ENCODE peak calls at places on chromosomes 12 and 14, in ten cellular contexts. Q is stomach, A is lower leg skin, G is thyroid gland, W is breast epithelium, Y is tibial nerve, N is K562, D is IMR-90, J is A549, C is gastrocnemius medialis. U is an unnamed sample.

GRCh38 chr14:58629273-58629672 is 8.5 kb upstream of the DACT1 start:
- DNase-seq in Q (no peak), A (no peak), G (no peak), W (no peak), Y (no peak), N (no peak), D (no peak), J (no peak), C (no peak), U (no peak)

GRCh38 chr12:31412292-31412801 is 86.4 kb upstream of the SINHCAF start:
- DNase-seq in Q (no peak), A (no peak), G (no peak), W (no peak), Y (no peak), N (no peak), D (no peak), J (no peak), C (no peak), U (no peak)

GRCh38 chr12:55996715-55997534 is at the start of gene SUOX:
- DNase-seq in Q (peak; percentile 97), A (peak; percentile 96), G (peak; percentile 99), W (peak; percentile 97), Y (peak; percentile 95), N (peak; percentile 98), D (peak; percentile 96), J (peak; percentile 96), C (peak; percentile 97), U (peak; percentile 97)

GRCh38 chr12:84091642-84092041 is 821.0 kb downstream of the SLC6A15 start:
- DNase-seq in Q (no peak), A (no peak), G (no peak), W (no peak), Y (no peak), N (no peak), D (no peak), J (no peak), C (no peak), U (no peak)

GRCh38 chr14:86790408-86791364 is 1202.3 kb downstream of the GALC start:
- DNase-seq in Q (no peak), A (no peak), G (no peak), W (no peak), Y (no peak), N (no peak), D (no peak), J (no peak), C (no peak), U (no peak)

GRCh38 chr12:26701604-26702215 is 131.3 kb downstream of the ITPR2 start:
- DNase-seq in Q (no peak), A (no peak), G (no peak), W (no peak), Y (no peak), N (peak; percentile 52), D (peak; percentile 70), J (peak; percentile 58), C (no peak), U (no peak)

GRCh38 chr14:104818714-104819161 is 17.8 kb downstream of the ZBTB42 start:
- DNase-seq in Q (peak; percentile 20), A (no peak), G (no peak), W (peak; percentile 44), Y (no peak), N (no peak), D (no peak), J (no peak), C (no peak), U (no peak)

GRCh38 chr14:82410064-82410463 is 876.4 kb upstream of the SEL1L start:
- DNase-seq in Q (no peak), A (no peak), G (no peak), W (no peak), Y (no peak), N (no peak), D (no peak), J (no peak), C (no peak), U (no peak)

GRCh38 chr12:100733817-100734593 is 60.6 kb upstream of the ANO4 start:
- DNase-seq in Q (no peak), A (no peak), G (no peak), W (no peak), Y (no peak), N (peak; percentile 36), D (peak; percentile 60), J (peak; percentile 60), C (no peak), U (no peak)

GRCh38 chr14:68878908-68879307 is 86.0 kb upstream of the ZFP36L1 start:
- DNase-seq in Q (no peak), A (no peak), G (no peak), W (no peak), Y (no peak), N (no peak), D (no peak), J (no peak), C (no peak), U (no peak)

GRCh38 chr14:69137456-69138188 is 15.3 kb downstream of the DCAF5 start:
- DNase-seq in Q (no peak), A (no peak), G (no peak), W (no peak), Y (no peak), N (no peak), D (peak; percentile 37), J (no peak), C (no peak), U (no peak)

GRCh38 chr12:119296535-119296934 is 38.0 kb upstream of the CCDC60 start:
- DNase-seq in Q (peak; percentile 25), A (no peak), G (no peak), W (no peak), Y (no peak), N (no peak), D (no peak), J (no peak), C (no peak), U (no peak)

GRCh38 chr12:52069410-52070242 is at the start of gene ATG101:
- DNase-seq in Q (peak; percentile 91), A (peak; percentile 88), G (peak; percentile 91), W (peak; percentile 91), Y (peak; percentile 76), N (peak; percentile 95), D (peak; percentile 96), J (peak; percentile 98), C (peak; percentile 90), U (peak; percentile 91)
- TF ChIP-seq POLR2A in Q (no peak), A (no peak), G (no peak), W (no peak), Y (peak; percentile 2), N (peak; percentile 90), D (peak; percentile 90), J (peak; percentile 92), C (peak; percentile 91), U (peak; percentile 77)

DNA sequence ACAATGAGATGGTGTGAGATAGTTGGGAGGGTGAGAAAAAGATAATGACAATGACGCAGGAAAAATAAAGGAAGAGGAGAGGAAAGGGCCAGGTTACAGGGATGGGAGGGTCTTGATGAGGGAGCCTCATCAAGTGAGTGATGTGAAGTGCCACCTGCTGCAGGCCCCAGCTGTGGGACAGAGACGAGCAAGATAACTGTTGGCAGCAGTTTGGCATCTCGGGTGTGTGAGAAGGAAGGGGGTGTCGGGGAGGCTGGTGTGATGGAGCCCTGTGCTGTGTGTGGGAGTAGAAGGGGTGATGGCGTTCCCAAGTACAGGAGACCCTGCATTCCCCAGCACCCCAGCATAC is 11.4 kb upstream of the TAC3 start:
- DNase-seq in Q (no peak), A (no peak), G (no peak), W (no peak), Y (no peak), N (peak; percentile 28), D (no peak), J (no peak), C (no peak), U (no peak)
- H3K4me3 ChIP-seq in Q (no peak overlapping the region), A (no peak overlapping the region), G (no peak overlapping the region), W (no peak overlapping the region), Y (no peak overlapping the region), N (no peak overlapping the region), D (no peak overlapping the region), J (no peak overlapping the region), C (no peak overlapping the region), U (no peak overlapping the region)

GRCh38 chr14:31205681-31206535 is 1.7 kb downstream of the HECTD1 start:
- DNase-seq in Q (no peak), A (no peak), G (no peak), W (no peak), Y (no peak), N (peak; percentile 57), D (peak; percentile 88), J (peak; percentile 40), C (no peak), U (no peak)
- TF ChIP-seq POLR2A in Q (no peak), A (no peak), G (no peak), W (no peak), Y (no peak), N (no peak), D (peak; percentile 62), J (no peak), C (peak; percentile 79), U (no peak)

GRCh38 chr12:131851741-131852550 is 23.8 kb downstream of the MMP17 start:
- DNase-seq in Q (no peak), A (no peak), G (no peak), W (no peak), Y (no peak), N (no peak), D (no peak), J (peak; percentile 49), C (no peak), U (no peak)

GRCh38 chr12:131855521-131856142 is 27.4 kb downstream of the MMP17 start:
- DNase-seq in Q (no peak), A (no peak), G (no peak), W (no peak), Y (no peak), N (no peak), D (no peak), J (no peak), C (no peak), U (no peak)

GRCh38 chr12:131852551-131853299 is 24.5 kb downstream of the MMP17 start:
- DNase-seq in Q (no peak), A (no peak), G (no peak), W (no peak), Y (no peak), N (no peak), D (peak; percentile 26), J (peak; percentile 38), C (no peak), U (no peak)

GRCh38 chr12:131854861-131855476 is 26.8 kb downstream of the MMP17 start:
- DNase-seq in Q (no peak), A (no peak), G (no peak), W (no peak), Y (no peak), N (no peak), D (no peak), J (peak; percentile 30), C (no peak), U (no peak)

DNA sequence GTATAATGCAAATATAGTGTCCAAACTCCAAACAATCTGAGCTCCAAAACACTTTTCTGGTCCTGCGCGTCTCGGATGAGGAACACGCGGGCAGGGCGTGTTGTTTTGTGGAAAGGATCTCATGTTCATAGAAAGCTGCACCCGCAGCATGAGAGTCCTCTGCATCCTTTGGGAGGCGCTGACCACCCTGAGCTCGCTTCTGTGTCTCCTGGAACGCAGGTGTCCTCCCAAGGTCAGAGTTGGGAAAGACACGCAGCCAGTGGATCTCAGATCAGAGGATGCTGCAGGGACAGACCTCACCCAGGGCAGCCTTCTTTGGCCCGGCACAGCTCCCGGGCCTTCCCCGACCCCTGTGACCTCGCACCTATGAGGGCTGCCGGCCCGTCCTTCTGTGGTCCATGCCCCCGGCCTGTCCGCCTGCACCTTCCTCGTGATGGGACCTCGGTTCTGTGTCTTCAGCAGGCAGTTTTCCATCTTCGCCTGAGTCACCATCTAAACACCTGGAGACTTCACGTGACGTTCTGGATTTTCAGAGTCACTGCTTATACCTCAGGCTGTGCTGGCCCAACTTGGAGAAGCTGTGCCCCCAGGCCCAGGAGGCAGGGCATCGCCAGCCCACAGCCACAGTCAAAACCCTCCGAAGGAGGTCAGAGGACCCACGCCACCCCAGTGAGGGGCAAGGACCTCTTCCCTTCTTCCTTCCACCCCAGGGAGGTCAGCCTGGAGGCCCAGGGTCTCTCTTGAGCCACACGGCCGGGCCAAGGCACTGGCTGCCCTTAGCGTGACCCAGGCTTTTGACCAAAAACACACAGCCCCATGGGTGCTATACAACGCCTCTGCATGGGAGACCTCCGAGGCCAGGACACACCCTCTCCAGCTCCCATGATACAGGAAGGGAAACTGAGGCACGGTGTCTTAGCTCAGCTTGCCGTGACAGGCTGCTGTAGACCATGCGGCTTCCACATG is 25.9 kb downstream of the MMP17 start:
- DNase-seq in Q (no peak), A (no peak), G (no peak), W (no peak), Y (no peak), N (no peak), D (no peak), J (peak; percentile 66), C (no peak), U (no peak)
- H3K4me3 ChIP-seq in Q (no peak overlapping the region), A (no peak overlapping the region), G (no peak overlapping the region), W (no peak overlapping the region), Y (no peak overlapping the region), N (no peak overlapping the region), D (no peak overlapping the region), J (no peak overlapping the region), C (no peak overlapping the region), U (no peak overlapping the region)